ENCODE peak calls at places on chromosomes 13 and 19, in seven cellular contexts. E, W, G, A, U, P and F are unnamed samples.

GRCh38 chr19:55526216-55527196 is 10.4 kb downstream of the SBK2 start:
- DNase-seq in E (peak; percentile 47), W (no peak), G (no peak), A (peak; percentile 16), U (peak; percentile 30), P (peak; percentile 88), F (no peak)

GRCh38 chr13:43484432-43485225 is 302.1 kb downstream of the ENOX1 start:
- DNase-seq in E (no peak), W (no peak), G (no peak), A (no peak), U (peak; percentile 64), P (peak; percentile 3), F (no peak)

GRCh38 chr13:25171517-25172302 is at the start of gene AMER2:
- DNase-seq in E (peak; percentile 92), W (peak; percentile 55), G (no peak), A (peak; percentile 83), U (no peak), P (peak; percentile 96), F (peak; percentile 44)

GRCh38 chr19:49837009-49837310 is 14.0 kb upstream of the PTOV1 start:
- DNase-seq in E (no peak), W (no peak), G (no peak), A (no peak), U (peak; percentile 39), P (no peak), F (no peak)

GRCh38 chr13:38785047-38785446 is 98.2 kb downstream of the FREM2 start:
- DNase-seq in E (no peak), W (no peak), G (no peak), A (no peak), U (no peak), P (no peak), F (no peak)

GRCh38 chr19:10292206-10292788 is 2.5 kb downstream of the ICAM5 start:
- DNase-seq in E (no peak), W (peak; percentile 65), G (peak; percentile 63), A (no peak), U (peak; percentile 65), P (peak; percentile 25), F (peak; percentile 83)

GRCh38 chr13:32663660-32664059 is 77.4 kb downstream of the PDS5B start:
- DNase-seq in E (no peak), W (no peak), G (no peak), A (no peak), U (no peak), P (no peak), F (no peak)

GRCh38 chr19:58170860-58171259 is 12.0 kb upstream of the ZNF274 start:
- DNase-seq in E (no peak), W (no peak), G (no peak), A (no peak), U (no peak), P (no peak), F (no peak)

GRCh38 chr19:13164370-13165090 is 14.3 kb downstream of the IER2 start:
- DNase-seq in E (no peak), W (peak; percentile 80), G (peak; percentile 35), A (no peak), U (peak; percentile 53), P (no peak), F (peak; percentile 64)

GRCh38 chr13:113364371-113364932 is 522 bp upstream of the GRTP1 start:
- DNase-seq in E (no peak), W (peak; percentile 31), G (no peak), A (no peak), U (no peak), P (no peak), F (no peak)

GRCh38 chr19:1472227-1473055 is 6.6 kb downstream of the C19orf25 start:
- DNase-seq in E (peak; percentile 70), W (no peak), G (peak; percentile 10), A (peak; percentile 15), U (no peak), P (peak; percentile 68), F (no peak)

GRCh38 chr13:63184693-63185092 is 1769.0 kb upstream of the PCDH20 start:
- DNase-seq in E (no peak), W (no peak), G (no peak), A (no peak), U (no peak), P (no peak), F (no peak)